ENCODE peak calls at places on chromosomes 6 and 20, in nine cellular contexts. One of them, this sample, is unnamed.

GRCh38 chr6:46419576-46420002 is 71.7 kb downstream of the RCAN2 start:
- DNase-seq in activated gamma-delta T cell treated with Interleukin-2 at 50 U/mL for 16 hours: no peak
- DNase-seq in epithelial cell of esophagus: peak
- DNase-seq in NCI-H460: peak
- DNase-seq in RPMI7951: peak
- DNase-seq in left ventricle myocardium superior: no peak
- DNase-seq in nephron progenitor cell: peak
- DNase-seq in omental fat pad: peak
- DNase-seq in activated CD4-positive, alpha-beta T cell treated with anti-CD3 and anti-CD28 coated beads, Interleukin-2, amount 50 U/mL, for 1 hour: no peak
- DNase-seq in this sample: peak

GRCh38 chr6:168102093-168102985 is 23.3 kb upstream of the FRMD1 start:
- DNase-seq in activated gamma-delta T cell treated with Interleukin-2 at 50 U/mL for 16 hours: no peak
- DNase-seq in epithelial cell of esophagus: no peak
- DNase-seq in NCI-H460: no peak
- DNase-seq in RPMI7951: no peak
- DNase-seq in left ventricle myocardium superior: no peak
- DNase-seq in nephron progenitor cell: no peak
- DNase-seq in omental fat pad: no peak
- DNase-seq in activated CD4-positive, alpha-beta T cell treated with anti-CD3 and anti-CD28 coated beads, Interleukin-2, amount 50 U/mL, for 1 hour: no peak
- DNase-seq in this sample: no peak

GRCh38 chr20:24695529-24696225 is 226.2 kb downstream of the SYNDIG1 start:
- DNase-seq in activated gamma-delta T cell treated with Interleukin-2 at 50 U/mL for 16 hours: no peak
- DNase-seq in epithelial cell of esophagus: peak
- DNase-seq in NCI-H460: no peak
- DNase-seq in RPMI7951: no peak
- DNase-seq in left ventricle myocardium superior: no peak
- DNase-seq in nephron progenitor cell: no peak
- DNase-seq in omental fat pad: no peak
- DNase-seq in activated CD4-positive, alpha-beta T cell treated with anti-CD3 and anti-CD28 coated beads, Interleukin-2, amount 50 U/mL, for 1 hour: no peak
- DNase-seq in this sample: no peak

GRCh38 chr6:77762386-77762785 is 109.5 kb downstream of the MEI4 start:
- DNase-seq in activated gamma-delta T cell treated with Interleukin-2 at 50 U/mL for 16 hours: no peak
- DNase-seq in epithelial cell of esophagus: no peak
- DNase-seq in NCI-H460: no peak
- DNase-seq in RPMI7951: no peak
- DNase-seq in left ventricle myocardium superior: no peak
- DNase-seq in nephron progenitor cell: no peak
- DNase-seq in omental fat pad: no peak
- DNase-seq in activated CD4-positive, alpha-beta T cell treated with anti-CD3 and anti-CD28 coated beads, Interleukin-2, amount 50 U/mL, for 1 hour: no peak
- DNase-seq in this sample: no peak

GRCh38 chr6:163335671-163336545 is 78.6 kb upstream of the QKI start:
- DNase-seq in activated gamma-delta T cell treated with Interleukin-2 at 50 U/mL for 16 hours: no peak
- DNase-seq in epithelial cell of esophagus: no peak
- DNase-seq in NCI-H460: no peak
- DNase-seq in RPMI7951: no peak
- DNase-seq in left ventricle myocardium superior: peak
- DNase-seq in nephron progenitor cell: peak
- DNase-seq in omental fat pad: no peak
- DNase-seq in activated CD4-positive, alpha-beta T cell treated with anti-CD3 and anti-CD28 coated beads, Interleukin-2, amount 50 U/mL, for 1 hour: no peak
- DNase-seq in this sample: no peak

GRCh38 chr20:57429579-57430202 is 38.5 kb downstream of the RBM38 start:
- DNase-seq in activated gamma-delta T cell treated with Interleukin-2 at 50 U/mL for 16 hours: no peak
- DNase-seq in epithelial cell of esophagus: peak
- DNase-seq in NCI-H460: no peak
- DNase-seq in RPMI7951: peak
- DNase-seq in left ventricle myocardium superior: no peak
- DNase-seq in nephron progenitor cell: no peak
- DNase-seq in omental fat pad: no peak
- DNase-seq in activated CD4-positive, alpha-beta T cell treated with anti-CD3 and anti-CD28 coated beads, Interleukin-2, amount 50 U/mL, for 1 hour: no peak
- DNase-seq in this sample: peak

GRCh38 chr6:138054982-138055381 is 52.2 kb downstream of the PERP start:
- DNase-seq in activated gamma-delta T cell treated with Interleukin-2 at 50 U/mL for 16 hours: no peak
- DNase-seq in epithelial cell of esophagus: no peak
- DNase-seq in NCI-H460: no peak
- DNase-seq in RPMI7951: no peak
- DNase-seq in left ventricle myocardium superior: no peak
- DNase-seq in nephron progenitor cell: no peak
- DNase-seq in omental fat pad: no peak
- DNase-seq in activated CD4-positive, alpha-beta T cell treated with anti-CD3 and anti-CD28 coated beads, Interleukin-2, amount 50 U/mL, for 1 hour: no peak
- DNase-seq in this sample: no peak

GRCh38 chr6:157831018-157831369 is 7.9 kb downstream of the SNX9 start:
- DNase-seq in activated gamma-delta T cell treated with Interleukin-2 at 50 U/mL for 16 hours: no peak
- DNase-seq in epithelial cell of esophagus: no peak
- DNase-seq in NCI-H460: no peak
- DNase-seq in RPMI7951: no peak
- DNase-seq in left ventricle myocardium superior: no peak
- DNase-seq in nephron progenitor cell: no peak
- DNase-seq in omental fat pad: no peak
- DNase-seq in activated CD4-positive, alpha-beta T cell treated with anti-CD3 and anti-CD28 coated beads, Interleukin-2, amount 50 U/mL, for 1 hour: no peak
- DNase-seq in this sample: no peak

GRCh38 chr6:123940551-123940950 is 136.9 kb downstream of the NKAIN2 start:
- DNase-seq in activated gamma-delta T cell treated with Interleukin-2 at 50 U/mL for 16 hours: no peak
- DNase-seq in epithelial cell of esophagus: peak
- DNase-seq in NCI-H460: no peak
- DNase-seq in RPMI7951: no peak
- DNase-seq in left ventricle myocardium superior: no peak
- DNase-seq in nephron progenitor cell: no peak
- DNase-seq in omental fat pad: no peak
- DNase-seq in activated CD4-positive, alpha-beta T cell treated with anti-CD3 and anti-CD28 coated beads, Interleukin-2, amount 50 U/mL, for 1 hour: no peak
- DNase-seq in this sample: no peak

GRCh38 chr6:143513410-143513809 is 1.9 kb upstream of the FUCA2 start:
- DNase-seq in activated gamma-delta T cell treated with Interleukin-2 at 50 U/mL for 16 hours: peak
- DNase-seq in epithelial cell of esophagus: peak
- DNase-seq in NCI-H460: no peak
- DNase-seq in RPMI7951: no peak
- DNase-seq in left ventricle myocardium superior: peak
- DNase-seq in nephron progenitor cell: no peak
- DNase-seq in omental fat pad: no peak
- DNase-seq in activated CD4-positive, alpha-beta T cell treated with anti-CD3 and anti-CD28 coated beads, Interleukin-2, amount 50 U/mL, for 1 hour: peak
- DNase-seq in this sample: peak

GRCh38 chr20:39462436-39462835 is 500.3 kb downstream of the DHX35 start:
- DNase-seq in activated gamma-delta T cell treated with Interleukin-2 at 50 U/mL for 16 hours: no peak
- DNase-seq in epithelial cell of esophagus: no peak
- DNase-seq in NCI-H460: no peak
- DNase-seq in RPMI7951: no peak
- DNase-seq in left ventricle myocardium superior: no peak
- DNase-seq in nephron progenitor cell: no peak
- DNase-seq in omental fat pad: no peak
- DNase-seq in activated CD4-positive, alpha-beta T cell treated with anti-CD3 and anti-CD28 coated beads, Interleukin-2, amount 50 U/mL, for 1 hour: no peak
- DNase-seq in this sample: no peak

GRCh38 chr6:167485186-167485978 is 160.5 kb downstream of the TTLL2 start:
- DNase-seq in activated gamma-delta T cell treated with Interleukin-2 at 50 U/mL for 16 hours: no peak
- DNase-seq in epithelial cell of esophagus: no peak
- DNase-seq in NCI-H460: no peak
- DNase-seq in RPMI7951: peak
- DNase-seq in left ventricle myocardium superior: no peak
- DNase-seq in nephron progenitor cell: no peak
- DNase-seq in omental fat pad: no peak
- DNase-seq in activated CD4-positive, alpha-beta T cell treated with anti-CD3 and anti-CD28 coated beads, Interleukin-2, amount 50 U/mL, for 1 hour: no peak
- DNase-seq in this sample: no peak